ENCODE peak calls at places on chromosomes 12 and 14, in ten cellular contexts. K is IMR-90, Z is natural killer cell, W is activated B cell treated with CpG ODN at 0.5 μM for 24 hours, E is uterus, B is suprapubic skin, J is upper lobe of right lung, H is AG04450, G is cardiac fibroblast, N is Panc1. Q is an unnamed sample.

GRCh38 chr14:64465856-64466554 is 706 bp downstream of the AKAP5 start:
- DNase-seq in G (peak; percentile 27), N (no peak), K (peak; percentile 61), W (no peak), B (no peak), E (peak; percentile 48), H (peak; percentile 8), J (no peak), Z (no peak), Q (no peak)

GRCh38 chr12:76895796-76896195 is 17.0 kb upstream of the CSRP2 start:
- DNase-seq in E (no peak), J (no peak), H (no peak), K (no peak), W (no peak), Z (no peak), B (no peak), G (no peak), N (no peak), Q (no peak)

GRCh38 chr12:46617167-46617566 is 208.6 kb downstream of the SLC38A4 start:
- DNase-seq in N (no peak), G (peak; percentile 92), K (peak; percentile 70), Z (no peak), H (no peak), B (peak; percentile 73), W (no peak), E (peak; percentile 55), J (no peak), Q (no peak)

GRCh38 chr14:75527449-75528163 is 5.3 kb downstream of the BATF start:
- DNase-seq in N (no peak), G (no peak), K (no peak), E (no peak), W (no peak), Z (no peak), B (no peak), J (no peak), H (no peak), Q (no peak)

GRCh38 chr12:121110211-121110940 is 22.3 kb upstream of the P2RX7 start:
- DNase-seq in N (peak; percentile 50), W (peak; percentile 31), Z (peak; percentile 63), J (no peak), E (peak; percentile 56), B (no peak), H (peak; percentile 26), K (peak; percentile 61), G (peak; percentile 73), Q (no peak)

GRCh38 chr12:77746108-77746507 is 84.6 kb upstream of the NAV3 start:
- DNase-seq in J (no peak), B (no peak), G (peak; percentile 70), K (peak; percentile 38), N (no peak), H (peak; percentile 29), E (no peak), W (no peak), Z (no peak), Q (no peak)

GRCh38 chr14:26448181-26448855 is 149.5 kb downstream of the NOVA1 start:
- DNase-seq in W (no peak), G (no peak), E (no peak), N (no peak), H (no peak), B (no peak), K (no peak), J (no peak), Z (no peak), Q (no peak)

GRCh38 chr12:27517532-27517931 is 6.5 kb upstream of the PPFIBP1 start:
- DNase-seq in Z (no peak), B (no peak), N (no peak), G (no peak), E (no peak), W (no peak), K (no peak), J (no peak), H (no peak), Q (no peak)

GRCh38 chr14:99612737-99613330 is 8.8 kb upstream of the CCDC85C start:
- DNase-seq in Z (no peak), W (no peak), J (no peak), E (no peak), H (no peak), K (peak; percentile 70), G (peak; percentile 71), N (no peak), B (no peak), Q (no peak)

DNA sequence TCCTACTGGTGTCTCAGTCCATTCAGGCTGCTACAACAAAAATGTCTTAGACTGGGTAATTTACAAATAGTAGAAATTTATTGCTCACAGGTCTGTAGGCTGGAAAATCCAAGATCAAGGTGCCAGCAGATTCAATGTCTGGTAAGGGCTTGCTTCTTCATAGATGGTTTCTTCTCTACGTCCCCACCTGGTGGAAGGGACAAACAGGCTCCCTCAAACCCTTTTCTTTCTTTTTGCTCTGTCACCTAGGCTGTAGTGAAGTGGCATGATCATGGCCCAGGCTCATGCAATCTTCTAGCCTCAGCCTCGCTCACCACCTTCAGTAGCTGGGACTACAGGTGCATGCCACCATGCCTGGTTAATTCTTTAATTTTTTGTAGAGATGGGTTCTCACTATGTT is 106.8 kb upstream of the RPH3A start:
- DNase-seq in H (no peak), W (no peak), E (no peak), Z (no peak), J (no peak), B (no peak), K (no peak), G (no peak), N (no peak), Q (no peak)
- TF ChIP-seq CTCF in H (no peak), W (no peak), E (no peak), Z (no peak), J (no peak), B (no peak), K (no peak), G (no peak), N (peak; percentile 33), Q (no peak)

DNA sequence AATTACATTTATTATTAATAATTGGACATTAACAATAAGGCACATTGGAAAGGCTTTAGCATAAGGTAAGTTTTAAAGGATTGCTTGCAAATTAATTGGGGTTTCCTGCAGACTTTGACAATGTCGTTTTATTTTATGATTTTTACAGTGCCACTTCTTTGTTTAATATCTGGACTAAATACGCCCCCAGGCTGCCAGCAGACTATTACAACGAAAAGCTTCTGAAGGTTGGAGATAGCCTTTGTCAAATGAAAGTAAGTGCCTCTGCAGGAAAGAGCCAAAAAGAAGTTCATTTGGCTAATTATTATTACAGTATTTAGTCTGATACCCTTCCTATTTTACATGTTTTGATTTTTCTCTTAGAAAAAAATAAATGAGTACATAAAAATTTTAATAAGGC is 11.3 kb downstream of the CFAP54 start:
- DNase-seq in Z (no peak), H (no peak), G (peak; percentile 58), E (no peak), J (no peak), K (peak; percentile 40), N (no peak), B (no peak), W (no peak), Q (no peak)
- TF ChIP-seq CTCF in Z (no peak), H (peak; percentile 35), G (peak; percentile 25), E (peak; percentile 31), J (peak; percentile 12), K (peak; percentile 39), N (no peak), B (no peak), W (no peak), Q (no peak)

DNA sequence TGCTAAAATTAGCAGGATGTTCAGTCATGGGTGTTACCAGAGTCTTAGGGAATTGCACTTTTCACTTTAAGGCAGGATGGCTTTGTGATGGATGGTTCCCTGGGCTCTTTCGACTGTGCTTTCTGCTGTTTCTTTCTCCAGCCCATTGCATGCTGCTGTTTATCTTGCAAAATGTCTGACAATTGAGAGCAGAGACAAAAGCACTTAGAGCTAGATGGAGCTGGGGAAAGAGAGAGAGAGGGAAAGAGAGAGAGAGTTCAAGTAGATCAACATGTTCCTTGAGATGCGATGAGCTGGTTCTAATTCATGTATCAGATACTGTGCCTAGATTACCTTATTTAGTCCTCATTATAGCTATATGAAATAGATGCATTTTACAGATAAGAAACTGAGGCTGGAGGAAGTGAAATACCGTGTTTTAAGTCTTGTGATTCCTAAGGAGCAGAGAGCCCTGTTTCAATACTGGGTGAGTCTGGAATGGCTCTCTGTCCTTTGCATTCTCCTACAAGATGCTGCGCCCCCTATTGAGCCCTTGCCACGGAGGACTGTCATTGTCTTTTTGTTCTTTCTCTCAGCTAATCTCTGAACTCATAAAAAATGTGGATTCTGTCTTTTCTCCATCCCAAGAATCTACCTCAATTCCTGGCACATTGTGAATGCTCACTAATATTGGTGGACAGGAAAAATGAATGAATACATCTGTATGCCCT is 227.9 kb downstream of the ALG10B start:
- DNase-seq in H (no peak), J (no peak), Z (no peak), E (no peak), K (no peak), G (no peak), W (no peak), N (no peak), B (no peak), Q (no peak)
- TF ChIP-seq CTCF in H (no peak), J (no peak), Z (no peak), E (no peak), K (no peak), G (no peak), W (no peak), N (peak; percentile 39), B (no peak), Q (peak; percentile 0)

GRCh38 chr12:132907216-132907615 is 19.8 kb upstream of the CHFR start:
- DNase-seq in W (no peak), G (no peak), J (no peak), N (no peak), E (no peak), Z (no peak), H (no peak), B (no peak), K (no peak), Q (no peak)

GRCh38 chr12:132899033-132899432 is 11.6 kb upstream of the CHFR start:
- DNase-seq in J (no peak), H (no peak), N (no peak), Z (no peak), B (no peak), W (no peak), E (no peak), G (peak; percentile 35), K (peak; percentile 7), Q (no peak)

GRCh38 chr12:132909030-132909368 is 21.6 kb upstream of the CHFR start:
- DNase-seq in Z (no peak), B (no peak), N (no peak), E (no peak), G (no peak), H (no peak), J (no peak), K (no peak), W (no peak), Q (no peak)

GRCh38 chr12:132908145-132909029 is 21.0 kb upstream of the CHFR start:
- DNase-seq in J (peak; percentile 95), Z (peak; percentile 88), K (peak; percentile 94), G (peak; percentile 99), B (peak; percentile 97), E (peak; percentile 98), N (no peak), H (peak; percentile 89), W (peak; percentile 91), Q (peak; percentile 91)

DNA sequence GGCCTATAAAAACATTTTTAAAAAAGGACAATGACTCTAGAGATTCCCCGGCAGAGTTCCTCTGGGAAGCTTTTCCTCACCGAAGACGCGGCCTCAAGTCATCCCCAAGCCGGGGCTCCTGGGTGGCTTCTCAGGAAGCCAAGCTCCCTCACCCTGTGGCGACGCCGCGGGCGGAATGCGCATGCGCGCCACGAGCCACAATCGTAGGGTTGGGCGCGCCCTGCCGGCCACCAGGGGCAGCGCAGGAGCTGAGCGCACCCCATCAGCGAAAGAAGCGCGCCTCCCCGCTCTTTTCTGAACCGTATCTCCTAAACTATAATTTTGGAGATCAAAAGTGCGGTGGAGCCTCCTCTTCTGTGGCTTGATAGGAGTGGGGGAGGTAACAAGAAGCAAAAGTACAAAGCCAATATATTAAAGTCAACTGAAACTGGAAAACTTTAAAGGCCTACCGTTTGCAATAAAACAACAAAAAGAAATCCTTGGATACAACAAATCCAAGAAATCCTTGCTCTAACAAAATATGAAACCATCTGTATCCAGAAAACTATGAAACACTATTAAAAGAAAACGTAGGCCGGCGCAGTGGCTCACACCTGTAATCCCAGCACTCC is 17.4 kb upstream of the CHFR start:
- DNase-seq in E (peak; percentile 89), G (peak; percentile 55), K (no peak), W (peak; percentile 77), N (no peak), B (peak; percentile 84), Z (peak; percentile 80), H (no peak), J (peak; percentile 91), Q (no peak)
- TF ChIP-seq CTCF in E (peak; percentile 88), G (peak; percentile 82), K (peak; percentile 49), W (no peak), N (no peak), B (peak; percentile 49), Z (peak; percentile 91), H (peak; percentile 50), J (peak; percentile 90), Q (no peak)